ENCODE peak calls at places on chromosomes 2 and 18, in four cellular contexts. One of them, this sample, is unnamed.

GRCh38 chr2:85801871-85802270 is 48.1 kb downstream of the ATOH8 start:
- DNase-seq in mammary epithelial cell: no peak
- DNase-seq in AG04450: no peak
- DNase-seq in fibroblast of the aortic adventitia: no peak
- DNase-seq in this sample: no peak

GRCh38 chr2:179106342-179107178 is 56.6 kb upstream of the CCDC141 start:
- DNase-seq in AG04450: peak; percentile 61
- DNase-seq in fibroblast of the aortic adventitia: peak; percentile 98
- DNase-seq in mammary epithelial cell: peak; percentile 95
- DNase-seq in this sample: peak; percentile 19

GRCh38 chr18:43303376-43303775 is 26.1 kb upstream of the SYT4 start:
- DNase-seq in AG04450: no peak
- DNase-seq in mammary epithelial cell: peak; percentile 34
- DNase-seq in fibroblast of the aortic adventitia: no peak
- DNase-seq in this sample: no peak

GRCh38 chr18:460791-461190 is 39.7 kb downstream of the COLEC12 start:
- DNase-seq in mammary epithelial cell: no peak
- DNase-seq in fibroblast of the aortic adventitia: no peak
- DNase-seq in AG04450: no peak
- DNase-seq in this sample: no peak

GRCh38 chr2:109199790-109200189 is 70.8 kb downstream of the SH3RF3 start:
- DNase-seq in mammary epithelial cell: no peak
- DNase-seq in fibroblast of the aortic adventitia: no peak
- DNase-seq in AG04450: no peak
- DNase-seq in this sample: no peak

GRCh38 chr2:196435189-196435588 is 204.3 kb upstream of the CCDC150 start:
- DNase-seq in AG04450: peak; percentile 4
- DNase-seq in fibroblast of the aortic adventitia: peak; percentile 47
- DNase-seq in mammary epithelial cell: no peak
- DNase-seq in this sample: no peak

GRCh38 chr18:63382843-63383242 is 15.8 kb upstream of the KDSR start:
- DNase-seq in mammary epithelial cell: no peak
- DNase-seq in AG04450: no peak
- DNase-seq in fibroblast of the aortic adventitia: no peak
- DNase-seq in this sample: no peak

GRCh38 chr2:175676813-175677212 is 325.3 kb downstream of the LNPK start:
- DNase-seq in fibroblast of the aortic adventitia: no peak
- DNase-seq in AG04450: no peak
- DNase-seq in mammary epithelial cell: no peak
- DNase-seq in this sample: no peak

GRCh38 chr2:1755436-1756191 is 11.3 kb upstream of the PXDN start:
- DNase-seq in fibroblast of the aortic adventitia: peak; percentile 91
- DNase-seq in AG04450: peak; percentile 87
- DNase-seq in mammary epithelial cell: no peak
- DNase-seq in this sample: no peak

GRCh38 chr2:220445429-220446105 is 818.1 kb downstream of the SLC4A3 start:
- DNase-seq in AG04450: no peak
- DNase-seq in mammary epithelial cell: no peak
- DNase-seq in fibroblast of the aortic adventitia: peak; percentile 23
- DNase-seq in this sample: no peak

DNA sequence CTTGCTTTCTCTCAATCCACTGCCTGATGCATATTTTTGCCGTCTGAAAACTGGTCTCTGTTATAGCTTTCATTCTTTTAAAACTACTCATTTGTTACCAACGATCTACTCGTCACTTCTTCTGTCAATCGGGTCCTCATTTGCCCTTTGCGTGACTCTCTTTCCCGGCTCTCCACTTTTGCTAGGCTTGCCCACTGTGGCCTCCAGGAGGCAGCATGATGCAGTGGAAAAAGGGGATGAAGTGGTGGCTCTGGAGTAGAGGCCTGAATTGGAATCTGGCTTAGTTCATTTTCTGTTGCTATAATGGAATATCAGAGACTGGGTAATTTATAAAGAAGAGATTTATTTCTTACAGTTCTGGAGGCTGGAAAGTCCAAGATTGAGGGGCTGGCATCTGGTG is 15.2 kb downstream of the GDF7 start:
- DNase-seq in mammary epithelial cell: no peak
- DNase-seq in fibroblast of the aortic adventitia: no peak
- DNase-seq in AG04450: no peak
- DNase-seq in this sample: no peak
- TF ChIP-seq CTCF in mammary epithelial cell: peak; percentile 45
- TF ChIP-seq CTCF in fibroblast of the aortic adventitia: peak; percentile 41
- TF ChIP-seq CTCF in AG04450: peak; percentile 71
- TF ChIP-seq CTCF in this sample: peak; percentile 53

GRCh38 chr2:120182019-120182560 is 41.1 kb downstream of the TMEM185B start:
- DNase-seq in AG04450: no peak
- DNase-seq in fibroblast of the aortic adventitia: no peak
- DNase-seq in mammary epithelial cell: no peak
- DNase-seq in this sample: no peak
- H3K4me3 ChIP-seq in AG04450: no peak overlapping the region
- H3K4me3 ChIP-seq in fibroblast of the aortic adventitia: no peak overlapping the region
- H3K4me3 ChIP-seq in mammary epithelial cell: no peak overlapping the region
- H3K4me3 ChIP-seq in this sample: no peak overlapping the region

GRCh38 chr2:101272045-101272784 is 19.5 kb downstream of the CNOT11 start:
- DNase-seq in fibroblast of the aortic adventitia: no peak
- DNase-seq in mammary epithelial cell: no peak
- DNase-seq in AG04450: no peak
- DNase-seq in this sample: no peak

GRCh38 chr2:101270700-101271259 is 18.1 kb downstream of the CNOT11 start:
- DNase-seq in fibroblast of the aortic adventitia: no peak
- DNase-seq in AG04450: no peak
- DNase-seq in mammary epithelial cell: no peak
- DNase-seq in this sample: no peak

GRCh38 chr2:101277111-101277510 is 24.4 kb downstream of the CNOT11 start:
- DNase-seq in mammary epithelial cell: no peak
- DNase-seq in AG04450: no peak
- DNase-seq in fibroblast of the aortic adventitia: peak; percentile 16
- DNase-seq in this sample: peak; percentile 82

GRCh38 chr2:101274142-101274541 is 21.5 kb downstream of the CNOT11 start:
- DNase-seq in fibroblast of the aortic adventitia: no peak
- DNase-seq in mammary epithelial cell: no peak
- DNase-seq in AG04450: no peak
- DNase-seq in this sample: no peak

GRCh38 chr2:101273045-101273444 is 20.4 kb downstream of the CNOT11 start:
- DNase-seq in mammary epithelial cell: no peak
- DNase-seq in AG04450: no peak
- DNase-seq in fibroblast of the aortic adventitia: no peak
- DNase-seq in this sample: no peak
- TF ChIP-seq CTCF in mammary epithelial cell: no peak
- TF ChIP-seq CTCF in AG04450: no peak
- TF ChIP-seq CTCF in fibroblast of the aortic adventitia: no peak
- TF ChIP-seq CTCF in this sample: no peak

GRCh38 chr18:76479351-76480238 is 15.4 kb downstream of the ZNF516 start:
- DNase-seq in mammary epithelial cell: no peak
- DNase-seq in fibroblast of the aortic adventitia: no peak
- DNase-seq in AG04450: no peak
- DNase-seq in this sample: no peak

GRCh38 chr18:76475450-76476203 is 19.4 kb downstream of the ZNF516 start:
- DNase-seq in fibroblast of the aortic adventitia: no peak
- DNase-seq in AG04450: no peak
- DNase-seq in mammary epithelial cell: no peak
- DNase-seq in this sample: no peak

GRCh38 chr18:76474824-76475223 is 20.2 kb downstream of the ZNF516 start:
- DNase-seq in mammary epithelial cell: no peak
- DNase-seq in fibroblast of the aortic adventitia: no peak
- DNase-seq in AG04450: no peak
- DNase-seq in this sample: no peak

GRCh38 chr18:76480913-76481312 is 14.1 kb downstream of the ZNF516 start:
- DNase-seq in fibroblast of the aortic adventitia: no peak
- DNase-seq in AG04450: no peak
- DNase-seq in mammary epithelial cell: no peak
- DNase-seq in this sample: no peak

DNA sequence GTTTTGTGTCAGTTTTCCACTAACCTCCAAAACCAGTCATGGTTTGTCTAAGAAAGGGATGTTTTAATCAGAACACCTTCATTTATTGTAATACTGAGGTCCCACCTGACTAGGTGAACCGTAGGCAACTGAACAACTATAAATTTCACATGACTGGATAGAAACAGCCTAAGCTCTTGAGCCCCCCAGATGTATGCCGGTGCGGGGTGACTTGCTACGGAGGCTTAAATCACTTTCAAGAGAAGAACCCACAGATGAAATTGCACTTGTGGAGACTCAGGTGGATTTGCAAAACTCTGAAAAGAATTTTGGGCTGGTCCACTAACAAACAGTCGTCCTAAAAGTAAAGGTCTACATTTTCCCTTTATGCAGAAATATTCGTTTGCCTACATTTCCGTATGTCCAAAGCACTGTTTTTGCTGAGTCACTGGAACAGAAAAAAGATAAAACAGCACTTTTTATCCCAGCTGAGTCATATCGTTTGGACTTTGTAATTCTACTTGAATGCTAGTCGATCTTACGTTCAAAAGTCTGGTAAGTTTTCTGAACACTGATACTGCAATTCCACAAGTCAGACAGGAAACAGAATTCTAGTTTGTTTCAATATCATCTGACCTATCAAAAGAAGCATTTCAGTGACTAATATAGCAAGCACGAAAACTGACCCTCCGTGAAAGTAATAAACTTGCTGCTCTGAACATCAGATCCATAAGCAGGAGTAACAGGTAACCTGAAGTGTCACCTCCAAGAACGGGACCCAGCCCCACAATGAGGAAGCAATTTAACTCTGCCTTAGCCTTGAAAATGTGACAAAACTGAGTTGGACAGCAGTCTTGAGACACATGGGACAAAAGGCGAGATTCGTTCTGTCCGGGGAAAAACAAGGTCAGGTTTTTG is 18.1 kb downstream of the ZNF516 start:
- DNase-seq in mammary epithelial cell: no peak
- DNase-seq in fibroblast of the aortic adventitia: peak; percentile 97
- DNase-seq in AG04450: peak; percentile 84
- DNase-seq in this sample: no peak
- H3K4me3 ChIP-seq in mammary epithelial cell: no peak overlapping the region
- H3K4me3 ChIP-seq in fibroblast of the aortic adventitia: peak overlapping the region; percentile 49
- H3K4me3 ChIP-seq in AG04450: peak overlapping the region; percentile 59
- H3K4me3 ChIP-seq in this sample: no peak overlapping the region

DNA sequence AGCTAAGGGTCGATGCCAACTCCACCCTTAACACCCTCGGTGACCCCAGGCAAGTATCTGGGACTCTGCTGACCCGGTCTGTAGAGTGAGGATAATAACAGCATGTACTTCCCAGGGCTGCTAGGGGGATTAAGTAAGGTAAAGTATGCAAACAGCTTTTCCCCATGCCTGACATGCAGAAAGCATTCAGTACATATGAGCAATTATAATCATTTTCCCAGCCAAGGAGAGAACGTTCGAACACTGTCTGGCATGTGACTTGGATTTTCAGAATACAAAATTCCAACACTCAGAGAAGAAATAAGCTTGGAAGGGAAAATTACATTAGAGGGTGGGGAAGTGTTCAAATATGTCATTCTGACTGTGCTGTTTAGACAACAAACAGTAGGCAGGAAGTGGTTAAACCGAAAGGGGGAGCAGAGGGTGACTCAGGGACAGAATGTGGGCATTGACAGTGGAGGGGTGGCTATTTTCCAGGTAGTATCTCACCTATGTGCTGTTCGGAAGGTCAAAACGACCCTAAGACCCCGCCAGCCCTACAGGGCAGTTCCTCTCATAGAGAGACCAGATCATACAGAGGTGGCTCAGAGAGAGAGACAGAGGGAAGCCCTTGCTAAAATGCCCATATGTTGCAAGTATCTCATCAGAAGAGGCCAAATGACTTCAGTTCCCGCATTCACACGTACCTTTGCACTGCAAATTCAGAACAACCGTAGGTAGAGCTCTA is 14.9 kb downstream of the ASPRV1 start:
- DNase-seq in AG04450: no peak
- DNase-seq in fibroblast of the aortic adventitia: peak; percentile 29
- DNase-seq in mammary epithelial cell: peak; percentile 89
- DNase-seq in this sample: no peak
- TF ChIP-seq CTCF in AG04450: no peak
- TF ChIP-seq CTCF in fibroblast of the aortic adventitia: no peak
- TF ChIP-seq CTCF in mammary epithelial cell: no peak
- TF ChIP-seq CTCF in this sample: no peak

DNA sequence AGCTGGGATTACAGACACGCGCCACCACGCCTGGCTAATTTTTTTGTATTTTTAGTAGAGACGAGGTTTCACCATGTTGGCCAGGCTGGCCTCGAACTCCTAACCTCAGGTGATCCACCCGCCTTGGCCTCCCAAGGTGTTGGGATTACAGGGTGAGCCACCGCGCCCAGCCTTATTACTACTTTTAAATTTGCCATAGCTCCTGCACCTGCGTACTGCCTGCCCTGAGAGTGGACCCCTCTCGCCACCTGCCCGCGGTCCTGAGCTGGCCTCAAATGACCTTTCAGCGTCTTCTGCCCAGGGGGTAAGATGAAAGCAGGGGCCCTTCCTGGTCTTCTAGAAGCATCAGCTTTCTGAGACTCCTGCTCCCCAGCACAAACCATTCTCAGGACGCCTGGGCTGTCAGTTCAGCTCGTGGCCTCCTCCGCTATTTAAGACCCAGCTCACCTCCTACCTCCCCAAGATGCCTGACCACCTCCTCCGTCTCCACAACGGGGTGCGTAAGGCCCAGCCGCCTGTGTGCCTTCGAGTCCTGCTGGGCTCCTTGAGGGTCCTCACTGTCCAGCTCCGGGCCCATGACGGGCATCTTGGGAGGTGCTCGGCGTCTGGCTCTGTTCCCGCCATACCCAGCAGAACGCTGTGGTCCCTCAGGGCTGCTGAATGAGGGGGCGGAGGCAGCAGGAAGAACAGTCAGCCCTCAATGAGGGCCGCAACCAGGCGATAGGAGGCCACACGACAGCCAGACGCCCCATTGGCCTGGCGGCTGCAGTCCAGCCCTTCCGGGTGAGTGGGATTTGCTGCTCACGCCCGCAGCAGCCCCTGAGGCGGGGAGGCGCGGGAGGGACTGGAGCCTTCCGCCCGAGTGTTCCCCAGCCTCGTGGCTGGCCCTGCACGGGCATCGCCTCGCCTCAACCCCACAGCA is 266.6 kb downstream of the TFCP2L1 start:
- DNase-seq in fibroblast of the aortic adventitia: no peak
- DNase-seq in AG04450: no peak
- DNase-seq in mammary epithelial cell: no peak
- DNase-seq in this sample: no peak
- H3K4me3 ChIP-seq in fibroblast of the aortic adventitia: no peak overlapping the region
- H3K4me3 ChIP-seq in AG04450: no peak overlapping the region
- H3K4me3 ChIP-seq in mammary epithelial cell: no peak overlapping the region
- H3K4me3 ChIP-seq in this sample: no peak overlapping the region

GRCh38 chr2:72363406-72363805 is 215.7 kb upstream of the CYP26B1 start:
- DNase-seq in AG04450: no peak
- DNase-seq in fibroblast of the aortic adventitia: no peak
- DNase-seq in mammary epithelial cell: no peak
- DNase-seq in this sample: no peak

DNA sequence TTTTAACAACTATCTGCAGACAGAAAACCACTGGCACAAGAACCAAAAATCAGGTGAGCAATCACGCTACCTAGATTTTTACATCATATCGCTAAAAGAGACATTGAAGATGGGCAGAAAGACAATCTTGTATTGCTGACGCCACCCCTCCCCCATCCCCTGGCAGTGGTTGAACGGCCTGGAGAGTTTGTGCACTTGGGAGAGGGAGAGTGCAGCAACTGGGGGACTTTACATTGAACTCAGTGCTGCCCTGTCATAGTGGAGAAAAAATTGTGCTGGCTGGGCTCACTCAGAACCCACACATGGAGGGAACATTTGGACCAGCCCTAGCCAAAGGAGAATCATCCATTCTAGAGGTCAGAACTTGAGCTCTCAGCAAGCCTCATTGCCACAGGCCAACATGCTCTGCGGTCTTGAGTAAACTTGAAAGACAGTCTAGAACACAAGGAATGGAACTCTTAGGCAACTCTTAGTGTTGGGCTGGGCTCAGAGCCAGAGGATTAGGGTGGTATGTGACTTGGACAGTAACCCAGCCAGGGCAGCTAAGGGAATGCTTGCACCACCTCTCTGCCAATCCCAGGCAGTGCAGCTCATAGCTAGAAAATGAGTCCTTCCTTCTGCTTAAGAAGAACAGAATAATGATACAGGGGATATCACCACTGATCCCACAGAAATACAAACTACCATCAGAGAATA is 220.0 kb upstream of the CYP26B1 start:
- DNase-seq in AG04450: peak; percentile 67
- DNase-seq in fibroblast of the aortic adventitia: peak; percentile 91
- DNase-seq in mammary epithelial cell: peak; percentile 98
- DNase-seq in this sample: peak; percentile 43
- TF ChIP-seq CTCF in AG04450: peak; percentile 40
- TF ChIP-seq CTCF in fibroblast of the aortic adventitia: peak; percentile 56
- TF ChIP-seq CTCF in mammary epithelial cell: peak; percentile 84
- TF ChIP-seq CTCF in this sample: peak; percentile 36

This sample was measured in LNCaP clone FGC.